ENCODE peak calls at places on chromosomes 6 and 20, in ten cellular contexts. One of them, this sample, is unnamed.

GRCh38 chr6:25329156-25329555 is 50.0 kb downstream of the CARMIL1 start:
- DNase-seq in Right ventricle myocardium superior: no peak
- DNase-seq in H1: no peak
- DNase-seq in sciatic nerve: no peak
- DNase-seq in anterior cingulate cortex: no peak
- DNase-seq in stimulated activated CD8-positive, alpha-beta memory T cell treated with anti-CD3 and anti-CD28 coated beads, Interleukin-15, amount 100 ng/mL, for 1 hour: no peak
- DNase-seq in heart left ventricle: no peak
- DNase-seq in RPMI7951: no peak
- DNase-seq in NCI-H524: no peak
- DNase-seq in activated T-cell treated with anti-CD3 and anti-CD28 coated beads, Interleukin-2, amount 50 U/mL, for 4 hours: no peak
- DNase-seq in this sample: no peak

GRCh38 chr20:9348746-9349145 is 165.6 kb upstream of the LAMP5 start:
- DNase-seq in Right ventricle myocardium superior: no peak
- DNase-seq in H1: no peak
- DNase-seq in sciatic nerve: no peak
- DNase-seq in anterior cingulate cortex: no peak
- DNase-seq in stimulated activated CD8-positive, alpha-beta memory T cell treated with anti-CD3 and anti-CD28 coated beads, Interleukin-15, amount 100 ng/mL, for 1 hour: no peak
- DNase-seq in heart left ventricle: no peak
- DNase-seq in RPMI7951: no peak
- DNase-seq in NCI-H524: no peak
- DNase-seq in activated T-cell treated with anti-CD3 and anti-CD28 coated beads, Interleukin-2, amount 50 U/mL, for 4 hours: no peak
- DNase-seq in this sample: no peak

GRCh38 chr20:25676164-25676809 is 20.4 kb downstream of the ZNF337 start:
- DNase-seq in Right ventricle myocardium superior: no peak
- DNase-seq in H1: no peak
- DNase-seq in sciatic nerve: no peak
- DNase-seq in anterior cingulate cortex: no peak
- DNase-seq in stimulated activated CD8-positive, alpha-beta memory T cell treated with anti-CD3 and anti-CD28 coated beads, Interleukin-15, amount 100 ng/mL, for 1 hour: no peak
- DNase-seq in heart left ventricle: no peak
- DNase-seq in RPMI7951: peak; percentile 47
- DNase-seq in NCI-H524: no peak
- DNase-seq in activated T-cell treated with anti-CD3 and anti-CD28 coated beads, Interleukin-2, amount 50 U/mL, for 4 hours: no peak
- DNase-seq in this sample: no peak

GRCh38 chr20:50958733-50959542 is at the start of gene MOCS3:
- DNase-seq in Right ventricle myocardium superior: peak; percentile 83
- DNase-seq in H1: peak; percentile 78
- DNase-seq in sciatic nerve: peak; percentile 88
- DNase-seq in anterior cingulate cortex: peak; percentile 53
- DNase-seq in stimulated activated CD8-positive, alpha-beta memory T cell treated with anti-CD3 and anti-CD28 coated beads, Interleukin-15, amount 100 ng/mL, for 1 hour: no peak
- DNase-seq in heart left ventricle: peak; percentile 86
- DNase-seq in RPMI7951: peak; percentile 94
- DNase-seq in NCI-H524: peak; percentile 90
- DNase-seq in activated T-cell treated with anti-CD3 and anti-CD28 coated beads, Interleukin-2, amount 50 U/mL, for 4 hours: peak; percentile 72
- DNase-seq in this sample: peak; percentile 61

GRCh38 chr6:4805553-4806307 is 29.5 kb downstream of the CDYL start:
- DNase-seq in Right ventricle myocardium superior: peak; percentile 59
- DNase-seq in H1: peak; percentile 80
- DNase-seq in sciatic nerve: no peak
- DNase-seq in anterior cingulate cortex: peak; percentile 25
- DNase-seq in stimulated activated CD8-positive, alpha-beta memory T cell treated with anti-CD3 and anti-CD28 coated beads, Interleukin-15, amount 100 ng/mL, for 1 hour: peak; percentile 5
- DNase-seq in heart left ventricle: peak; percentile 25
- DNase-seq in RPMI7951: peak; percentile 24
- DNase-seq in NCI-H524: peak; percentile 95
- DNase-seq in activated T-cell treated with anti-CD3 and anti-CD28 coated beads, Interleukin-2, amount 50 U/mL, for 4 hours: peak; percentile 17
- DNase-seq in this sample: peak; percentile 6

GRCh38 chr6:90226257-90226656 is 70.4 kb downstream of the BACH2 start:
- DNase-seq in Right ventricle myocardium superior: no peak
- DNase-seq in H1: no peak
- DNase-seq in sciatic nerve: no peak
- DNase-seq in anterior cingulate cortex: no peak
- DNase-seq in stimulated activated CD8-positive, alpha-beta memory T cell treated with anti-CD3 and anti-CD28 coated beads, Interleukin-15, amount 100 ng/mL, for 1 hour: no peak
- DNase-seq in heart left ventricle: no peak
- DNase-seq in RPMI7951: peak; percentile 45
- DNase-seq in NCI-H524: no peak
- DNase-seq in activated T-cell treated with anti-CD3 and anti-CD28 coated beads, Interleukin-2, amount 50 U/mL, for 4 hours: no peak
- DNase-seq in this sample: no peak

GRCh38 chr20:32893878-32894483 is 35.3 kb downstream of the EFCAB8 start:
- DNase-seq in Right ventricle myocardium superior: no peak
- DNase-seq in H1: peak; percentile 85
- DNase-seq in sciatic nerve: no peak
- DNase-seq in anterior cingulate cortex: no peak
- DNase-seq in stimulated activated CD8-positive, alpha-beta memory T cell treated with anti-CD3 and anti-CD28 coated beads, Interleukin-15, amount 100 ng/mL, for 1 hour: no peak
- DNase-seq in heart left ventricle: no peak
- DNase-seq in RPMI7951: no peak
- DNase-seq in NCI-H524: peak; percentile 40
- DNase-seq in activated T-cell treated with anti-CD3 and anti-CD28 coated beads, Interleukin-2, amount 50 U/mL, for 4 hours: no peak
- DNase-seq in this sample: no peak

GRCh38 chr20:1734269-1734858 is 76.8 kb upstream of the SIRPG start:
- DNase-seq in Right ventricle myocardium superior: no peak
- DNase-seq in H1: no peak
- DNase-seq in sciatic nerve: no peak
- DNase-seq in anterior cingulate cortex: no peak
- DNase-seq in stimulated activated CD8-positive, alpha-beta memory T cell treated with anti-CD3 and anti-CD28 coated beads, Interleukin-15, amount 100 ng/mL, for 1 hour: no peak
- DNase-seq in heart left ventricle: no peak
- DNase-seq in RPMI7951: peak; percentile 86
- DNase-seq in NCI-H524: peak; percentile 4
- DNase-seq in activated T-cell treated with anti-CD3 and anti-CD28 coated beads, Interleukin-2, amount 50 U/mL, for 4 hours: peak; percentile 27
- DNase-seq in this sample: no peak

GRCh38 chr6:44960898-44961297 is 367.2 kb upstream of the RUNX2 start:
- DNase-seq in Right ventricle myocardium superior: no peak
- DNase-seq in H1: no peak
- DNase-seq in sciatic nerve: no peak
- DNase-seq in anterior cingulate cortex: no peak
- DNase-seq in stimulated activated CD8-positive, alpha-beta memory T cell treated with anti-CD3 and anti-CD28 coated beads, Interleukin-15, amount 100 ng/mL, for 1 hour: no peak
- DNase-seq in heart left ventricle: no peak
- DNase-seq in RPMI7951: peak; percentile 15
- DNase-seq in NCI-H524: no peak
- DNase-seq in activated T-cell treated with anti-CD3 and anti-CD28 coated beads, Interleukin-2, amount 50 U/mL, for 4 hours: no peak
- DNase-seq in this sample: no peak

GRCh38 chr6:158666637-158667359 is 16.9 kb downstream of the SYTL3 start:
- DNase-seq in Right ventricle myocardium superior: no peak
- DNase-seq in H1: no peak
- DNase-seq in sciatic nerve: no peak
- DNase-seq in anterior cingulate cortex: no peak
- DNase-seq in stimulated activated CD8-positive, alpha-beta memory T cell treated with anti-CD3 and anti-CD28 coated beads, Interleukin-15, amount 100 ng/mL, for 1 hour: no peak
- DNase-seq in heart left ventricle: no peak
- DNase-seq in RPMI7951: no peak
- DNase-seq in NCI-H524: no peak
- DNase-seq in activated T-cell treated with anti-CD3 and anti-CD28 coated beads, Interleukin-2, amount 50 U/mL, for 4 hours: no peak
- DNase-seq in this sample: no peak

GRCh38 chr6:12331474-12331873 is 41.3 kb downstream of the EDN1 start:
- DNase-seq in Right ventricle myocardium superior: no peak
- DNase-seq in H1: no peak
- DNase-seq in sciatic nerve: no peak
- DNase-seq in anterior cingulate cortex: no peak
- DNase-seq in stimulated activated CD8-positive, alpha-beta memory T cell treated with anti-CD3 and anti-CD28 coated beads, Interleukin-15, amount 100 ng/mL, for 1 hour: no peak
- DNase-seq in heart left ventricle: no peak
- DNase-seq in RPMI7951: peak; percentile 29
- DNase-seq in NCI-H524: no peak
- DNase-seq in activated T-cell treated with anti-CD3 and anti-CD28 coated beads, Interleukin-2, amount 50 U/mL, for 4 hours: no peak
- DNase-seq in this sample: no peak

GRCh38 chr20:839626-840025 is 6.1 kb downstream of the FAM110A start:
- DNase-seq in Right ventricle myocardium superior: no peak
- DNase-seq in H1: no peak
- DNase-seq in sciatic nerve: no peak
- DNase-seq in anterior cingulate cortex: no peak
- DNase-seq in stimulated activated CD8-positive, alpha-beta memory T cell treated with anti-CD3 and anti-CD28 coated beads, Interleukin-15, amount 100 ng/mL, for 1 hour: no peak
- DNase-seq in heart left ventricle: no peak
- DNase-seq in RPMI7951: no peak
- DNase-seq in NCI-H524: no peak
- DNase-seq in activated T-cell treated with anti-CD3 and anti-CD28 coated beads, Interleukin-2, amount 50 U/mL, for 4 hours: no peak
- DNase-seq in this sample: no peak

GRCh38 chr6:45000833-45001232 is 327.3 kb upstream of the RUNX2 start:
- DNase-seq in Right ventricle myocardium superior: no peak
- DNase-seq in H1: no peak
- DNase-seq in sciatic nerve: no peak
- DNase-seq in anterior cingulate cortex: no peak
- DNase-seq in stimulated activated CD8-positive, alpha-beta memory T cell treated with anti-CD3 and anti-CD28 coated beads, Interleukin-15, amount 100 ng/mL, for 1 hour: no peak
- DNase-seq in heart left ventricle: no peak
- DNase-seq in RPMI7951: no peak
- DNase-seq in NCI-H524: no peak
- DNase-seq in activated T-cell treated with anti-CD3 and anti-CD28 coated beads, Interleukin-2, amount 50 U/mL, for 4 hours: no peak
- DNase-seq in this sample: no peak

GRCh38 chr6:135534773-135535380 is 37.3 kb upstream of the AHI1 start:
- DNase-seq in Right ventricle myocardium superior: no peak
- DNase-seq in H1: no peak
- DNase-seq in sciatic nerve: no peak
- DNase-seq in anterior cingulate cortex: no peak
- DNase-seq in stimulated activated CD8-positive, alpha-beta memory T cell treated with anti-CD3 and anti-CD28 coated beads, Interleukin-15, amount 100 ng/mL, for 1 hour: no peak
- DNase-seq in heart left ventricle: no peak
- DNase-seq in RPMI7951: peak; percentile 48
- DNase-seq in NCI-H524: no peak
- DNase-seq in activated T-cell treated with anti-CD3 and anti-CD28 coated beads, Interleukin-2, amount 50 U/mL, for 4 hours: no peak
- DNase-seq in this sample: no peak

GRCh38 chr6:134938896-134939295 is 11.0 kb downstream of the ALDH8A1 start:
- DNase-seq in Right ventricle myocardium superior: no peak
- DNase-seq in H1: no peak
- DNase-seq in sciatic nerve: no peak
- DNase-seq in anterior cingulate cortex: no peak
- DNase-seq in stimulated activated CD8-positive, alpha-beta memory T cell treated with anti-CD3 and anti-CD28 coated beads, Interleukin-15, amount 100 ng/mL, for 1 hour: peak; percentile 21
- DNase-seq in heart left ventricle: no peak
- DNase-seq in RPMI7951: no peak
- DNase-seq in NCI-H524: no peak
- DNase-seq in activated T-cell treated with anti-CD3 and anti-CD28 coated beads, Interleukin-2, amount 50 U/mL, for 4 hours: peak; percentile 50
- DNase-seq in this sample: no peak

GRCh38 chr6:111928139-111928538 is 54.9 kb upstream of the FYN start:
- DNase-seq in Right ventricle myocardium superior: no peak
- DNase-seq in H1: no peak
- DNase-seq in sciatic nerve: no peak
- DNase-seq in anterior cingulate cortex: no peak
- DNase-seq in stimulated activated CD8-positive, alpha-beta memory T cell treated with anti-CD3 and anti-CD28 coated beads, Interleukin-15, amount 100 ng/mL, for 1 hour: no peak
- DNase-seq in heart left ventricle: no peak
- DNase-seq in RPMI7951: no peak
- DNase-seq in NCI-H524: no peak
- DNase-seq in activated T-cell treated with anti-CD3 and anti-CD28 coated beads, Interleukin-2, amount 50 U/mL, for 4 hours: no peak
- DNase-seq in this sample: no peak

GRCh38 chr20:63969851-63970713 is at the start of gene ZNF512B:
- DNase-seq in Right ventricle myocardium superior: peak; percentile 81
- DNase-seq in H1: peak; percentile 82
- DNase-seq in sciatic nerve: peak; percentile 81
- DNase-seq in anterior cingulate cortex: no peak
- DNase-seq in stimulated activated CD8-positive, alpha-beta memory T cell treated with anti-CD3 and anti-CD28 coated beads, Interleukin-15, amount 100 ng/mL, for 1 hour: no peak
- DNase-seq in heart left ventricle: peak; percentile 69
- DNase-seq in RPMI7951: peak; percentile 61
- DNase-seq in NCI-H524: peak; percentile 60
- DNase-seq in activated T-cell treated with anti-CD3 and anti-CD28 coated beads, Interleukin-2, amount 50 U/mL, for 4 hours: peak; percentile 59
- DNase-seq in this sample: no peak

GRCh38 chr20:17888044-17888443 is 80.5 kb downstream of the SNX5 start:
- DNase-seq in Right ventricle myocardium superior: no peak
- DNase-seq in H1: no peak
- DNase-seq in sciatic nerve: no peak
- DNase-seq in anterior cingulate cortex: no peak
- DNase-seq in stimulated activated CD8-positive, alpha-beta memory T cell treated with anti-CD3 and anti-CD28 coated beads, Interleukin-15, amount 100 ng/mL, for 1 hour: no peak
- DNase-seq in heart left ventricle: no peak
- DNase-seq in RPMI7951: peak; percentile 86
- DNase-seq in NCI-H524: no peak
- DNase-seq in activated T-cell treated with anti-CD3 and anti-CD28 coated beads, Interleukin-2, amount 50 U/mL, for 4 hours: no peak
- DNase-seq in this sample: no peak

GRCh38 chr6:90790058-90790457 is 203.2 kb upstream of the MAP3K7 start:
- DNase-seq in Right ventricle myocardium superior: no peak
- DNase-seq in H1: no peak
- DNase-seq in sciatic nerve: no peak
- DNase-seq in anterior cingulate cortex: no peak
- DNase-seq in stimulated activated CD8-positive, alpha-beta memory T cell treated with anti-CD3 and anti-CD28 coated beads, Interleukin-15, amount 100 ng/mL, for 1 hour: no peak
- DNase-seq in heart left ventricle: no peak
- DNase-seq in RPMI7951: no peak
- DNase-seq in NCI-H524: no peak
- DNase-seq in activated T-cell treated with anti-CD3 and anti-CD28 coated beads, Interleukin-2, amount 50 U/mL, for 4 hours: no peak
- DNase-seq in this sample: no peak

GRCh38 chr20:37308098-37309050 is 18.9 kb downstream of the MANBAL start:
- DNase-seq in Right ventricle myocardium superior: no peak
- DNase-seq in H1: no peak
- DNase-seq in sciatic nerve: no peak
- DNase-seq in anterior cingulate cortex: no peak
- DNase-seq in stimulated activated CD8-positive, alpha-beta memory T cell treated with anti-CD3 and anti-CD28 coated beads, Interleukin-15, amount 100 ng/mL, for 1 hour: no peak
- DNase-seq in heart left ventricle: peak; percentile 39
- DNase-seq in RPMI7951: no peak
- DNase-seq in NCI-H524: no peak
- DNase-seq in activated T-cell treated with anti-CD3 and anti-CD28 coated beads, Interleukin-2, amount 50 U/mL, for 4 hours: no peak
- DNase-seq in this sample: no peak

GRCh38 chr6:12899080-12899815 is 182.7 kb downstream of the PHACTR1 start:
- DNase-seq in Right ventricle myocardium superior: no peak
- DNase-seq in H1: no peak
- DNase-seq in sciatic nerve: no peak
- DNase-seq in anterior cingulate cortex: no peak
- DNase-seq in stimulated activated CD8-positive, alpha-beta memory T cell treated with anti-CD3 and anti-CD28 coated beads, Interleukin-15, amount 100 ng/mL, for 1 hour: no peak
- DNase-seq in heart left ventricle: no peak
- DNase-seq in RPMI7951: no peak
- DNase-seq in NCI-H524: peak; percentile 27
- DNase-seq in activated T-cell treated with anti-CD3 and anti-CD28 coated beads, Interleukin-2, amount 50 U/mL, for 4 hours: no peak
- DNase-seq in this sample: no peak

GRCh38 chr6:16322666-16323312 is 84.4 kb downstream of the GMPR start:
- DNase-seq in Right ventricle myocardium superior: peak; percentile 74
- DNase-seq in H1: no peak
- DNase-seq in sciatic nerve: peak; percentile 63
- DNase-seq in anterior cingulate cortex: peak; percentile 52
- DNase-seq in stimulated activated CD8-positive, alpha-beta memory T cell treated with anti-CD3 and anti-CD28 coated beads, Interleukin-15, amount 100 ng/mL, for 1 hour: peak; percentile 39
- DNase-seq in heart left ventricle: peak; percentile 75
- DNase-seq in RPMI7951: peak; percentile 90
- DNase-seq in NCI-H524: peak; percentile 93
- DNase-seq in activated T-cell treated with anti-CD3 and anti-CD28 coated beads, Interleukin-2, amount 50 U/mL, for 4 hours: peak; percentile 72
- DNase-seq in this sample: peak; percentile 42

GRCh38 chr6:508614-509013 is 117.1 kb downstream of the IRF4 start:
- DNase-seq in Right ventricle myocardium superior: no peak
- DNase-seq in H1: no peak
- DNase-seq in sciatic nerve: no peak
- DNase-seq in anterior cingulate cortex: no peak
- DNase-seq in stimulated activated CD8-positive, alpha-beta memory T cell treated with anti-CD3 and anti-CD28 coated beads, Interleukin-15, amount 100 ng/mL, for 1 hour: no peak
- DNase-seq in heart left ventricle: no peak
- DNase-seq in RPMI7951: no peak
- DNase-seq in NCI-H524: no peak
- DNase-seq in activated T-cell treated with anti-CD3 and anti-CD28 coated beads, Interleukin-2, amount 50 U/mL, for 4 hours: no peak
- DNase-seq in this sample: no peak